ENCODE peak calls at places on chromosomes 16 and 17, in seven cellular contexts. X is IMR-90, P is choroid plexus epithelial cell, Z is uterus, D is GM20000, S is PC-3, H is fibroblast of the aortic adventitia. B is an unnamed sample.

GRCh38 chr17:64787255-64787920 is 125.3 kb upstream of the SMURF2 start:
- DNase-seq in X (no peak), P (no peak), Z (no peak), D (no peak), S (no peak), H (no peak), B (no peak)

GRCh38 chr17:42918902-42919521 is 18.4 kb downstream of the G6PC1 start:
- DNase-seq in X (no peak), P (no peak), Z (no peak), D (no peak), S (no peak), H (no peak), B (no peak)

GRCh38 chr17:59707971-59708425 is 544 bp downstream of the VMP1 start:
- DNase-seq in X (no peak), P (no peak), Z (no peak), D (no peak), S (no peak), H (no peak), B (no peak)

GRCh38 chr17:49209061-49209571 is 1.3 kb downstream of the GNGT2 start:
- DNase-seq in X (no peak), P (no peak), Z (no peak), D (no peak), S (no peak), H (no peak), B (no peak)

GRCh38 chr16:1122031-1122765 is 26.2 kb upstream of the C1QTNF8 start:
- DNase-seq in X (no peak), P (no peak), Z (no peak), D (no peak), S (no peak), H (no peak), B (no peak)

GRCh38 chr17:39722965-39723848 is 7.1 kb downstream of the MIEN1 start:
- DNase-seq in X (no peak), P (no peak), Z (no peak), D (no peak), S (no peak), H (no peak), B (no peak)

GRCh38 chr16:84369938-84370627 is 1.7 kb downstream of the ATP2C2 start:
- DNase-seq in X (no peak), P (no peak), Z (no peak), D (no peak), S (peak; percentile 69), H (no peak), B (no peak)

GRCh38 chr17:68291836-68292688 is 767 bp downstream of the ARSG start:
- DNase-seq in X (peak; percentile 68), P (peak; percentile 78), Z (peak; percentile 54), D (peak; percentile 94), S (peak; percentile 87), H (peak; percentile 53), B (peak; percentile 91)

GRCh38 chr17:35725917-35726608 is 5.4 kb upstream of the RASL10B start:
- DNase-seq in X (no peak), P (no peak), Z (no peak), D (no peak), S (no peak), H (no peak), B (no peak)

GRCh38 chr16:66382966-66383299 is 16.4 kb downstream of the CDH5 start:
- DNase-seq in X (peak; percentile 93), P (peak; percentile 91), Z (no peak), D (no peak), S (peak; percentile 85), H (peak; percentile 81), B (no peak)

GRCh38 chr16:54363760-54364159 is 77.2 kb upstream of the IRX3 start:
- DNase-seq in X (no peak), P (no peak), Z (no peak), D (no peak), S (no peak), H (no peak), B (no peak)

GRCh38 chr17:39872700-39873099 is 4.7 kb downstream of the ZPBP2 start:
- DNase-seq in X (peak; percentile 31), P (no peak), Z (no peak), D (no peak), S (no peak), H (no peak), B (no peak)

GRCh38 chr16:2809149-2809760 is 7.8 kb upstream of the PRSS21 start:
- DNase-seq in X (no peak), P (no peak), Z (no peak), D (no peak), S (no peak), H (no peak), B (no peak)

GRCh38 chr17:75268931-75269330 is 2.1 kb downstream of the MIF4GD start:
- DNase-seq in X (no peak), P (no peak), Z (no peak), D (no peak), S (peak; percentile 23), H (no peak), B (no peak)

GRCh38 chr17:39213852-39214251 is 11.9 kb downstream of the STAC2 start:
- DNase-seq in X (peak; percentile 22), P (peak; percentile 45), Z (no peak), D (no peak), S (peak; percentile 59), H (no peak), B (no peak)

GRCh38 chr17:73017653-73018052 is 74.8 kb downstream of the SLC39A11 start:
- DNase-seq in X (peak; percentile 86), P (peak; percentile 84), Z (no peak), D (no peak), S (peak; percentile 37), H (peak; percentile 39), B (no peak)

GRCh38 chr16:48232459-48233040 is 11.6 kb upstream of the LONP2 start:
- DNase-seq in X (peak; percentile 38), P (peak; percentile 18), Z (no peak), D (no peak), S (peak; percentile 35), H (no peak), B (no peak)

GRCh38 chr17:68480885-68481284 is 23.6 kb upstream of the WIPI1 start:
- DNase-seq in X (no peak), P (no peak), Z (no peak), D (no peak), S (no peak), H (no peak), B (no peak)

GRCh38 chr17:76567634-76568432 is 17.8 kb downstream of the ST6GALNAC2 start:
- DNase-seq in X (no peak), P (no peak), Z (no peak), D (no peak), S (peak; percentile 22), H (no peak), B (no peak)

GRCh38 chr17:48587276-48588073 is 2.6 kb downstream of the HOXB3 start:
- DNase-seq in X (peak; percentile 82), P (no peak), Z (no peak), D (no peak), S (no peak), H (no peak), B (no peak)

GRCh38 chr17:35359396-35359795 is 14.0 kb downstream of the SLFN11 start:
- DNase-seq in X (no peak), P (no peak), Z (no peak), D (no peak), S (no peak), H (no peak), B (no peak)

DNA sequence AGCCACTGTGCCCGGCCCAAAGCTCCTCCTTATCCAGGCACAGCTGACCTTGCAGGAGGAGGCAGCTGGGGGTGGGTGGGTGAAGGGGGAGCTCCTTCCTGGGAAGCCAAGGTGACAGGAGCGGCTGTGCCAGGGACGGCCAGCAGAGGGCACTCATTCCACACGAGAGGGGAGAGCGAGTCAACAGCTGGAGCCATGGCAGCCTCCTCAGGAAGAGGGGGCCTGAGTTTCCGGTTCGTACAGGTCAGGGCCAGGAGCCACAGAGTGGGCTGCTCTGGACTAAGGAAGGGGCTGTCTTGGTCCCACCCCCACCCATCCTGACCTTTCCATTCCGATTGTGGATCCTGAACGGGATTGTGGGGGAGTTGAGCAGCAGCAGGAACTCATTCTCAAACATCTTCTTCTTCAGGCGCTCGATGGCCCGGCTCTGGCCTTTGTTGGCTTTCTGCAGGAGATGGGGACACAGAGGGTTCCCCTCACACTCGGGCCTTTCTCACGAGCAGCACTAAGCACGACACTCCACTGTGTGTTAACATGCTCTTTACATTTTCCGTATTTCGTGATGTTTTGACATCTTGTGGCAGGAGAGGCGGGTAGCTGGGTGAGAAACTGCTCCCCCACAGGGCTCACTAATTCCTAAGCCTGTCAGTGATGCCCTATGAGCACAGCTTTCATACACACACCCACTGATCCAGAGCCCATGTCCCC is 61.6 kb downstream of the TIMM22 start:
- DNase-seq in X (peak; percentile 35), P (peak; percentile 39), Z (no peak), D (no peak), S (peak; percentile 79), H (peak; percentile 14), B (peak; percentile 51)
- TF ChIP-seq CTCF in X (peak; percentile 49), P (peak; percentile 54), Z (peak; percentile 14), D (peak; percentile 31), S (peak; percentile 58), H (peak; percentile 39), B (peak; percentile 65)

GRCh38 chr17:46158323-46159296 is 34.6 kb downstream of the KANSL1 start:
- DNase-seq in X (no peak), P (no peak), Z (no peak), D (no peak), S (no peak), H (no peak), B (no peak)
- TF ChIP-seq CTCF in X (no peak), P (no peak), Z (no peak), D (no peak), S (no peak), H (no peak), B (no peak)

DNA sequence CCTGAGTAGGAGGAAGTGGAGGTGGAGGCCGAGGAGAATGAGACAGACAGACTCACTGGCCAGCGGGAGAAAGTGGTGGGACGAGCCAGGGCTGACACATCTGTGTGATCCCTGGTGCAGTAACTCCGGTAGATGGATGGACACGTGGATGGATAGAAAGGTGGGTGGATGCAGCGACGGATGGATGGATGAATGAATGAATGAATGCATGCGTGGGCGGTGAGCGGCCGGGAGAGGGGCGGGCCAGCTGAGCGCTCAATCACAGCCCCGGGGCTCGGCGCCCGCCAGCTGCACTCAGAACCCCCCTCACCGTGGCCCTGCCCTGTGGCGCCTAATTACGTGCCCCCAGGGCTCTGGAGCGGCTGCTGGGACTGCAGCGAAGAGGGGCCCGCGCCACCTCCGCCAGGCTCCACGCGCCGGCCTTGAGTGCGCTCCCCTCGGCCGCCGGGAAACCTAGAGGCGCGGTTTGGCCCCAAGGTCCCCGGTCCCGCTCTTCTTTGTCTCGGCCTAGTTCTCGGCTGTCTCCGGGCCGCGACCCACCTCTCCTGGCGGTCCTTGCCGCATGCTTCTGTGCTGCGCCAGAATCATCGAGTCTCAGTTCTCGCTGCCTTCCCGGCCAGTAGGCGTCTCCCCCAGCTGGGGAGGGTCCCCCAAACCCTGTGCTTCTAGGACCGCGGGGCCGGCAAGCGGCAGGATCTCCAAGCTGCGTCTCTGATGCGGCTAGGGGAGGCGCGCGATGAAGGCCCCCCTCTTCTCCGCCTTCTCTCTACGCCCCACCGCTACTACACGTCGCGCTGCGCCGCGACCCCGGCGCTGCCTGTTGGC is 41.0 kb downstream of the RAI1 start:
- DNase-seq in X (peak; percentile 58), P (peak; percentile 52), Z (no peak), D (peak; percentile 53), S (no peak), H (no peak), B (peak; percentile 49)
- TF ChIP-seq CTCF in X (no peak), P (peak; percentile 33), Z (no peak), D (no peak), S (no peak), H (no peak), B (no peak)

DNA sequence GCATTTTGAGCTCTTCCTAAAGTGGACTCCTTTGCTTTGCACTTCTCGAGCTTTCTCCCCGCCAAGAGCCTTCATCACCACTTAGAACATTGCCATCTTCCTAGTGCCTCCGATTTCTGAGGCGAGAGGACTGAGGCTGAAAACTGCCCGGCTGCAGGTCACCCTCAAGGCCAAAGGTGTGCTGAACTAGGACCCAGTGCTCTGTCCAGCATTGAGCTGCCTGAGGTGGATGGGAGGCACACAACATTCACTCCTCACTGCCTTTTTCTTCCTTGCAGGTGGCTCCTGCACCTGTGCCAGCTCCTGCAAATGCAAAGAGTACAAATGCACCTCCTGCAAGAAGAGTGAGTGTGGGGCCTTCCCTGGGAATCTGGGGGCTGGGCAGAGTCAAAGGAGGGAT is 5.4 kb downstream of the MT1A start:
- DNase-seq in X (no peak), P (no peak), Z (no peak), D (no peak), S (no peak), H (no peak), B (no peak)
- TF ChIP-seq CTCF in X (no peak), P (no peak), Z (no peak), D (no peak), S (no peak), H (no peak), B (no peak)